ENCODE peak calls at places on chromosome 3, in seven cellular contexts. E is A549, B is HepG2, O is transverse colon, I is tibial nerve, X is GM12878, D is ovary. T is an unnamed sample.
A peak's percentile ranks its signal among the peaks of the same experiment; 100 is the strongest.

GRCh38 chr3:175764722-175765121 is 905.6 kb downstream of the NAALADL2 start:
- DNase-seq in E (no peak), B (no peak), O (no peak), I (no peak), X (no peak), D (no peak), T (no peak)

GRCh38 chr3:39166134-39166710 is 12.8 kb upstream of the CSRNP1 start:
- DNase-seq in E (no peak), B (no peak), O (no peak), I (no peak), X (no peak), D (no peak), T (no peak)

GRCh38 chr3:136543385-136543784 is 208.8 kb downstream of the STAG1 start:
- DNase-seq in E (no peak), B (no peak), O (no peak), I (no peak), X (no peak), D (no peak), T (no peak)

GRCh38 chr3:53616330-53616729 is 121.9 kb downstream of the CACNA1D start:
- DNase-seq in E (no peak), B (no peak), O (no peak), I (no peak), X (no peak), D (no peak), T (no peak)

GRCh38 chr3:191136347-191136746 is 62.7 kb upstream of the OSTN start:
- DNase-seq in E (no peak), B (peak; percentile 18), O (no peak), I (no peak), X (no peak), D (no peak), T (no peak)

GRCh38 chr3:81718311-81718710 is 43.1 kb downstream of the GBE1 start:
- DNase-seq in E (no peak), B (no peak), O (no peak), I (no peak), X (no peak), D (no peak), T (no peak)

GRCh38 chr3:194637541-194638400 is 4.6 kb upstream of the TMEM44 start:
- DNase-seq in E (no peak), B (no peak), O (no peak), I (no peak), X (no peak), D (no peak), T (no peak)

GRCh38 chr3:193780810-193781472 is 187.9 kb downstream of the OPA1 start:
- DNase-seq in E (peak; percentile 88), B (peak; percentile 44), O (peak; percentile 74), I (peak; percentile 34), X (no peak), D (peak; percentile 84), T (peak; percentile 70)

GRCh38 chr3:171458857-171459129 is 1.4 kb downstream of the TNIK start:
- DNase-seq in E (no peak), B (no peak), O (no peak), I (no peak), X (no peak), D (no peak), T (no peak)

DNA sequence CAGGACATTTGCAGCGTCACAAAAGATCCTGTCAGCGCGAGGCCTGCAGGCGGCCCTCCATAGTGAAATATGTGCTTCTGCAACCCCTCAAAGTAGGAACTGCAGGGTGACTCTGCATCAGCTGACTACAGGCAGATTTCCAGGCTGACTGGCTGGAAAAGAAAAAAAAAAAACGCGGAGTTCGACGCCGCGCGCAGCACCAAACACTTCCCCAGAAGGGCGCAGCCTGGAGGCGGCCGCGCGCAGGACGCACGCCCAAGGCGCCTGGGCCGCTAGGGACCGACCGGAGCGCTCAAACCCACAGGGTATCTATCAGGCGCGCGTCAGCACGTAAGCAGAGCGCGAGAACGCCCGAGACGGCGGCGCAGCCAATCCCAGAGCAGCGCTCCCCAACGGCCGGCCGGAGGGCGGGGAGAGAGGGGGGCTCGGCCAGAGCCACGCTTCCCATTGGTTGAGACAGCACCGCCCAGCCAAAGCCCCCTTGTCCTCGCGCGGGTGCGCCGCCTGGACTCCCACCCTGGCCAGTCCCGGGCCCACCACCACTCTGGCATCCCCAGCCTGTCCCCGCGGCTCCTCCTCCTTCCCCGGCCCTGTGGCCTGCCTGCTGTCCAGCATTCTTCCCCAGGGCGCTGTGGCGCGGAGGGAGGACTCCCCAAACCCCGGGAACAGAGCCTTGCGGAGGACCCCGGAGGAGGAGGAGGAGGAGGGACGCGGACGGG is 1.0 kb downstream of the BDH1 start:
- DNase-seq in E (peak; percentile 80), B (no peak), O (peak; percentile 97), I (peak; percentile 86), X (peak; percentile 83), D (peak; percentile 92), T (peak; percentile 97)
- TF ChIP-seq EP300 in E (no peak), B (no peak), O (no peak), I (peak; percentile 80), X (no peak), D (no peak), T (no peak)

DNA sequence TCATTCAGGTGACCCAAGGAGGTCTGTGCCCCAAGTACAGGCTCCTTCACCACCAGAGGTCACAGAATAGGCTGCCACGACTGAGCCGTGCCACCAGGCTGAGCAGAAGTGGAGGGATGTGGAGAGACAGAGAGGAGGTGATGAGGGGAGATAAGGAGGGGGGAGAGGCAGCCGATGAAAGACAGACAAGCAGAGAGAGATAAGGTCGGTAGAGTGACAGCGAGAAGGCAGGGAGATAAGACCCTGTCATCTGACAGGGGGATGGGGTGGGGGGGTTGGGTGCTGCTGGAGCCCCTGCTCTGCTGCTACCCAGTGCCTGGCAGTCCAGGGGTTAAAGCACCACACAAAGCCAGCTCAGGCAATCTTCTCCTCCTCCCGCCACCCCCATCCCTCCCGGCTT is 68.1 kb downstream of the CACNA2D2 start:
- DNase-seq in E (no peak), B (no peak), O (no peak), I (no peak), X (no peak), D (no peak), T (no peak)
- TF ChIP-seq EP300 in E (no peak), B (no peak), O (no peak), I (no peak), X (no peak), D (no peak), T (no peak)

GRCh38 chr3:37124431-37124830 is 50.0 kb downstream of the LRRFIP2 start:
- DNase-seq in E (no peak), B (no peak), O (no peak), I (no peak), X (no peak), D (no peak), T (no peak)
- TF ChIP-seq EP300 in E (no peak), B (no peak), O (no peak), I (no peak), X (no peak), D (no peak), T (no peak)

DNA sequence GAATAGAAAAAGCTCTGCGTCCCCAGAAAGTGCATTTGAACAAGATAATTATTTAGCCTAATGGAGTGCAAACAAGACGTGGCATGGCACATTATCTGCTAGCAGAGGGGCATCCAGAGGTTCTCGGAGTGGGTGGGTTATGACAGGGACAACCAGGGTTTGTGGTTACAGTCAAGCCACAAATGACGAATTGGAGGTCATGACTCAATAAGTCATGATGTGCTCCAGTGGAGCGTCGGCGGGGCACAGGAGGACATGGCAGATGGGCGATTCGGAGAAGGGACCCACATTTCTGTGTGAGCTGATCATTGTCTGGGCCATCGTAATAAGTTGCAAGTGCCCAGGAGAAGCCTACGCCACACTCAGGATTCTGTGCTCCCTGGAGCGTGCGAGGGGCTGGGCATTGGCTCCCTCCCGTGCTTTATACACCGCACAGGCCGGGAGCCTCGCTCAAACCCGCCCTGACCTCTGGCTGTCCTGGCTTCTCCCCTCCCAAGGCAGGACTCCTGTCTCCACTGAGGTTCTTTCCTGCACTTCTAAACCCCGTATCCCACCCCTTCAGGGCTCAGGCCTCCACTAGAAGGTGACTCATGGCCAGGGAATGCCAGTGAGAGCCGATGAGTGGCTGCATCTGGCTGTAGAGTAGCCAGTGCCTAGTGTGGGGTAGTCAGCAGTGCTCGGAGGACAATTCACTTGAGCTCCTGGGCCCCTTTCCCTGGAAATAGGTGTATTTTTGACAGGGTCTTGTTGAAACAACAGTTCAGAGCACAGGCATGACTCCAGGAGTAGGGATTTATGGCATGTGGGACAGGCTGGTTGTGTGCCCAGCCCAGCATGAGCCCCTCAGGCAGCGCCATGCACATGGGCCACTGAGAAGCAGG is 67.4 kb downstream of the GRIP2 start:
- DNase-seq in E (peak; percentile 73), B (peak; percentile 20), O (peak; percentile 23), I (no peak), X (no peak), D (peak; percentile 77), T (no peak)
- TF ChIP-seq EP300 in E (no peak), B (no peak), O (no peak), I (no peak), X (no peak), D (no peak), T (no peak)

DNA sequence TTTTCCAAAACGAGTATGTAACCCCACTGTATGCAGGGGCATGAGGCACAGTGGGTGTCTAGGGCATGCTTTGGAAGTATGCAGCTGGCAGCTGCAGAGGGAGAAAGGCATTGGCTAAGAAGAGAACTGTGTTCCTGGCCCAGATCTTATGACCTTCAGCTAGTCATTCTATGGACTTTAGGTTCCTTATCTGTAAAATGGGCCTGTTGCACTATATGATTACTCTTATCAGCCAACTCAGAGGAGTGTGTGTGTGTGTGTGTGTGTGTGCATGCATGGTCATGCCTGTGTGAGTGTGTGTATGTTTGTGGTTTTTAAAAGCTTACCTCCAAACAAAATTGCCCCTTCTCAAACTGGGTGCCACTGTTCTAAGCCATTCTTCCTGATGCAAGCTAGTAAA is 27.4 kb upstream of the CHST2 start:
- DNase-seq in E (no peak), B (no peak), O (no peak), I (no peak), X (no peak), D (no peak), T (no peak)
- TF ChIP-seq EP300 in E (no peak), B (no peak), O (no peak), I (no peak), X (no peak), D (no peak), T (no peak)

GRCh38 chr3:98039322-98040024 is 4.4 kb upstream of the GABRR3 start:
- DNase-seq in E (peak; percentile 35), B (peak; percentile 78), O (peak; percentile 44), I (no peak), X (peak; percentile 79), D (peak; percentile 24), T (peak; percentile 59)
- TF ChIP-seq EP300 in E (no peak), B (no peak), O (no peak), I (no peak), X (no peak), D (no peak), T (no peak)

GRCh38 chr3:143597774-143598652 is 250.3 kb downstream of the SLC9A9 start:
- DNase-seq in E (no peak), B (no peak), O (no peak), I (no peak), X (no peak), D (no peak), T (no peak)
- TF ChIP-seq EP300 in E (no peak), B (no peak), O (no peak), I (no peak), X (no peak), D (no peak), T (no peak)

GRCh38 chr3:122793568-122794416 is at the start of gene HSPBAP1:
- DNase-seq in E (peak; percentile 94), B (peak; percentile 84), O (peak; percentile 96), I (peak; percentile 90), X (peak; percentile 68), D (peak; percentile 90), T (peak; percentile 93)
- TF ChIP-seq EP300 in E (no peak), B (peak; percentile 33), O (peak; percentile 61), I (peak; percentile 84), X (no peak), D (peak; percentile 76), T (no peak)